ENCODE peak calls at places on chromosome 1, in six cellular contexts. S is putamen; B is NCI-H524; L is activated naive CD4-positive, alpha-beta T cell treated with anti-CD3 and anti-CD28 coated beads, Interleukin-2, amount 10 ng/mL, durations not matched to agents 7 days and 5 days; P is stimulated activated CD4-positive, alpha-beta T cell treated with anti-CD3 and anti-CD28 coated beads, Interleukin-2, amount 100 ng/mL, for 4 hours; G is NCI-H2081. M is an unnamed sample.

GRCh38 chr1:21238141-21238800 is 52.0 kb downstream of the ECE1 start:
- DNase-seq in S (no peak), B (no peak), P (no peak), G (no peak), L (no peak), M (no peak)

GRCh38 chr1:234720709-234721436 is 110.9 kb upstream of the IRF2BP2 start:
- DNase-seq in G (no peak), S (no peak), L (no peak), B (no peak), P (no peak), M (no peak)

GRCh38 chr1:97562096-97562495 is 358.7 kb downstream of the DPYD start:
- DNase-seq in B (no peak), S (peak), G (no peak), L (no peak), P (no peak), M (no peak)

GRCh38 chr1:162391790-162392563 is 10.4 kb downstream of the C1orf226 start:
- DNase-seq in P (no peak), S (peak), L (peak), B (peak), G (peak), M (peak)

GRCh38 chr1:66752000-66752592 is at the start of gene DYNLT5:
- DNase-seq in P (no peak), S (no peak), L (no peak), B (no peak), G (no peak), M (peak)

GRCh38 chr1:92961896-92962752 is 862 bp upstream of the DIPK1A start:
- DNase-seq in P (peak), B (peak), S (peak), L (peak), G (peak), M (peak)

GRCh38 chr1:211925016-211925415 is 94.5 kb upstream of the LPGAT1 start:
- DNase-seq in S (no peak), G (peak), L (no peak), P (no peak), B (no peak), M (no peak)

GRCh38 chr1:3707298-3707938 is 44.8 kb upstream of the CCDC27 start:
- DNase-seq in S (no peak), P (no peak), B (no peak), L (no peak), G (no peak), M (no peak)

GRCh38 chr1:24233684-24234600 is 46.9 kb upstream of the IFNLR1 start:
- DNase-seq in L (no peak), P (no peak), B (no peak), S (peak), G (no peak), M (no peak)

GRCh38 chr1:117654485-117655219 is 48.8 kb downstream of the TENT5C start:
- DNase-seq in B (no peak), P (no peak), L (peak), G (no peak), S (no peak), M (no peak)

GRCh38 chr1:173627269-173627668 is 7.9 kb upstream of the TEX50 start:
- DNase-seq in B (no peak), L (no peak), P (no peak), S (no peak), G (no peak), M (no peak)

GRCh38 chr1:11653616-11654570 is at the start of gene FBXO2:
- DNase-seq in S (no peak), B (no peak), G (no peak), P (no peak), L (no peak), M (peak)

GRCh38 chr1:17610713-17611112 is 71.2 kb downstream of the ARHGEF10L start:
- DNase-seq in B (no peak), G (no peak), S (no peak), L (no peak), P (no peak), M (no peak)

GRCh38 chr1:232538224-232538942 is 91.5 kb downstream of the SIPA1L2 start:
- DNase-seq in L (no peak), P (no peak), B (no peak), S (peak), G (no peak), M (no peak)